ENCODE peak calls at places on chromosome 5, in five cellular contexts. K, E, U, C and M are unnamed samples.

GRCh38 chr5:174518512-174518911 is 205.9 kb upstream of the MSX2 start:
- DNase-seq in U (no peak), K (no peak), E (no peak), C (no peak), M (no peak)

GRCh38 chr5:149749481-149750365 is 19.6 kb downstream of the PPARGC1B start:
- DNase-seq in E (no peak), C (no peak), K (no peak), U (no peak), M (no peak)

GRCh38 chr5:28729067-28729466 is 1690.7 kb upstream of the CDH9 start:
- DNase-seq in K (no peak), E (no peak), C (no peak), U (no peak), M (no peak)

GRCh38 chr5:134101686-134102439 is 12.6 kb upstream of the TCF7 start:
- DNase-seq in K (peak; percentile 77), C (peak; percentile 81), U (peak; percentile 69), E (peak; percentile 96), M (no peak)

GRCh38 chr5:38663276-38663675 is 106.8 kb upstream of the LIFR start:
- DNase-seq in E (no peak), C (no peak), U (no peak), K (no peak), M (no peak)

GRCh38 chr5:58241383-58241782 is 218.5 kb downstream of the PLK2 start:
- DNase-seq in E (no peak), K (no peak), U (no peak), C (no peak), M (no peak)

GRCh38 chr5:14410942-14411258 is 170.7 kb upstream of the OTULINL start:
- DNase-seq in K (no peak), U (no peak), E (no peak), C (no peak), M (no peak)

GRCh38 chr5:4479381-4479780 is 660.7 kb upstream of the ADAMTS16 start:
- DNase-seq in C (no peak), U (no peak), E (no peak), K (no peak), M (no peak)

GRCh38 chr5:131196331-131196730 is 25.6 kb downstream of the LYRM7 start:
- DNase-seq in C (no peak), E (no peak), U (no peak), K (no peak), M (no peak)

GRCh38 chr5:103708601-103709000 is 146.0 kb upstream of the NUDT12 start:
- DNase-seq in U (no peak), K (no peak), C (no peak), E (no peak), M (no peak)

GRCh38 chr5:100903036-100903887 is at the start of gene ST8SIA4:
- DNase-seq in K (peak; percentile 83), E (peak; percentile 95), C (peak; percentile 93), U (peak; percentile 93), M (peak; percentile 93)

GRCh38 chr5:38667499-38667776 is 111.0 kb upstream of the LIFR start:
- DNase-seq in K (no peak), C (no peak), E (no peak), U (no peak), M (no peak)

GRCh38 chr5:95238560-95239325 is 46.2 kb downstream of the MCTP1 start:
- DNase-seq in C (no peak), K (no peak), E (no peak), U (no peak), M (no peak)

GRCh38 chr5:134003957-134004625 is 684 bp downstream of the VDAC1 start:
- DNase-seq in K (peak; percentile 82), E (peak; percentile 68), C (peak; percentile 30), U (peak; percentile 84), M (peak; percentile 92)

GRCh38 chr5:43036856-43037711 is 3.0 kb downstream of the ANXA2R start:
- DNase-seq in C (no peak), K (no peak), U (no peak), E (peak; percentile 72), M (no peak)

GRCh38 chr5:13831236-13831810 is 113.2 kb downstream of the DNAH5 start:
- DNase-seq in K (no peak), U (no peak), E (no peak), C (no peak), M (no peak)

GRCh38 chr5:72388652-72389051 is 68.5 kb downstream of the PTCD2 start:
- DNase-seq in U (no peak), C (no peak), E (no peak), K (no peak), M (peak; percentile 52)

GRCh38 chr5:72015103-72015548 is 92.1 kb upstream of the MAP1B start:
- DNase-seq in K (no peak), C (no peak), E (no peak), U (no peak), M (peak; percentile 68)

GRCh38 chr5:52491829-52492217 is 295.9 kb upstream of the ITGA1 start:
- DNase-seq in E (no peak), K (no peak), C (no peak), U (no peak), M (no peak)

GRCh38 chr5:53211799-53212198 is 102.2 kb upstream of the MOCS2 start:
- DNase-seq in C (no peak), U (no peak), E (no peak), K (no peak), M (no peak)

GRCh38 chr5:142587354-142587965 is 98.4 kb downstream of the FGF1 start:
- DNase-seq in U (no peak), E (peak; percentile 78), K (no peak), C (no peak), M (no peak)

GRCh38 chr5:135694016-135694415 is 115.2 kb upstream of the CXCL14 start:
- DNase-seq in E (peak; percentile 31), C (no peak), U (no peak), K (no peak), M (no peak)

GRCh38 chr5:132313378-132313777 is 19.2 kb downstream of the SLC22A4 start:
- DNase-seq in K (no peak), E (no peak), U (no peak), C (no peak), M (no peak)

GRCh38 chr5:137315534-137316345 is 183.4 kb downstream of the SPOCK1 start:
- DNase-seq in E (peak; percentile 25), U (no peak), K (peak; percentile 71), C (no peak), M (no peak)

GRCh38 chr5:160303690-160304089 is 8.7 kb downstream of the CCNJL start:
- DNase-seq in E (no peak), U (no peak), C (no peak), K (no peak), M (no peak)

GRCh38 chr5:180988592-180988991 is at the start of gene BTNL3:
- DNase-seq in E (no peak), C (no peak), U (no peak), K (no peak), M (no peak)

GRCh38 chr5:159915913-159916840 is at the start of gene ADRA1B:
- DNase-seq in C (peak; percentile 20), E (peak; percentile 89), U (peak; percentile 76), K (peak; percentile 85), M (peak; percentile 94)

GRCh38 chr5:115313052-115313451 is 16.6 kb upstream of the CCDC112 start:
- DNase-seq in K (no peak), U (no peak), E (no peak), C (no peak), M (no peak)

GRCh38 chr5:24110019-24110615 is 534.7 kb downstream of the CDH10 start:
- DNase-seq in C (no peak), U (no peak), K (no peak), E (no peak), M (no peak)

GRCh38 chr5:149667084-149667826 is 62.9 kb upstream of the PPARGC1B start:
- DNase-seq in U (no peak), C (no peak), E (peak; percentile 78), K (no peak), M (peak; percentile 38)

GRCh38 chr5:151239237-151239861 is 13.6 kb upstream of the GM2A start:
- DNase-seq in K (peak; percentile 93), C (peak; percentile 62), U (peak; percentile 88), E (peak; percentile 85), M (peak; percentile 94)

GRCh38 chr5:52674815-52675545 is 112.7 kb upstream of the ITGA1 start:
- DNase-seq in C (no peak), U (no peak), E (no peak), K (no peak), M (no peak)

DNA sequence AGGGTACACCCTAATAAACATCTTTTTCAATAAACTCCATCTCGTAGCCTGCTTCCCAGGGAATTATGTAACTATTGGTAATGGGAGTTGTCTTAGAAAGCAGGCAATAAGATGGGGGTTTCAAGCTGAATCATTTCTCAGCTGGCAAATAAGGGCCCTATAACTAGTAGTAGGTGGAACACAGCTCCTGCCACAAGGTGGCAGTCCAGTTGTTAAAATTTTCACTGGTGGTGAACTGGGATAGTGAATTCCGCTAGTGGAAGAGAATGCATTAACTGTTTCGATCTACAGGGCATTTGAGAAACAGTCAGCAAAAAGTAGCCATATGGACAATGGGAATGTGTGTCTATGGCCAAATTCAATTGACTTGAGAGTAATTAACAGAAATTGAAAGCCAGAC is 27.7 kb downstream of the PCDHB15 start:
- DNase-seq in C (no peak), K (no peak), E (peak; percentile 66), U (no peak), M (no peak)
- H3K9me3 ChIP-seq in C (peaks cover 20% of the 10 kb centered on the region), K (peaks cover 11% of the 10 kb centered on the region), E (peaks cover 50% of the 10 kb centered on the region), U (peaks cover 98% of the 10 kb centered on the region), M (peaks cover 29% of the 10 kb centered on the region)

GRCh38 chr5:153516503-153516902 is 26.0 kb downstream of the GRIA1 start:
- DNase-seq in U (no peak), K (no peak), E (no peak), C (no peak), M (no peak)

GRCh38 chr5:153515269-153515668 is 24.8 kb downstream of the GRIA1 start:
- DNase-seq in E (no peak), C (no peak), K (no peak), U (no peak), M (no peak)

GRCh38 chr5:153511632-153512031 is 21.2 kb downstream of the GRIA1 start:
- DNase-seq in K (no peak), E (no peak), C (no peak), U (no peak), M (no peak)

GRCh38 chr5:153517105-153517700 is 26.7 kb downstream of the GRIA1 start:
- DNase-seq in U (no peak), E (peak; percentile 55), K (no peak), C (no peak), M (no peak)

GRCh38 chr5:153513171-153513570 is 22.7 kb downstream of the GRIA1 start:
- DNase-seq in C (no peak), E (no peak), U (no peak), K (no peak), M (no peak)
- H3K4me3 ChIP-seq in C (no peak overlapping the region), E (no peak overlapping the region), U (no peak overlapping the region), K (no peak overlapping the region), M (no peak overlapping the region)

GRCh38 chr5:157383151-157383810 is 76.7 kb upstream of the NIPAL4 start:
- DNase-seq in E (peak; percentile 17), U (no peak), C (no peak), K (no peak), M (no peak)
- H3K27ac ChIP-seq in E (no peak overlapping the region), U (no peak overlapping the region), C (no peak overlapping the region), K (peak overlapping the region; percentile 88), M (peak overlapping the region; percentile 99)

DNA sequence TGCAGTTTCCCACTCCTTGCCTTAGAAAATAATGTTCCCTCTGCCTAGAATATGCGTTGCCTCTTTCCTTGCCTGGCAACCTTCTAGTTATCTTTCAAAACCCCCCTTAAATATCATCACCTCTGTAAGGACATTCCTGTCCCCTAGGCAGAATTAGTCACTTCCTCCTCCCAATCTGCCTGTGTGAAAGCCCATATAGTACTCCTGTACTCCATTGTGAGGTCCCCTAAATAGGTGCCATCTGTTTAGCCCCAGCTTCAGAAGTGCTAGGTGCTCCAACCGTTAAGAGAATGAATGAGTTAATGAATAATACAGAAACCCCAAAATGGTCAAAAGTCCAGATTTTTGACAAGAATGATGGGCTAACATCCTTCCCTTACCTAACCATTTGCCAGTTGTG is 181.4 kb downstream of the GDNF start:
- DNase-seq in E (no peak), U (no peak), C (no peak), K (no peak), M (no peak)
- H3K9me3 ChIP-seq in E (peaks cover 3% of the 10 kb centered on the region), U (no peaks in the 10 kb centered on the region), C (no peaks in the 10 kb centered on the region), K (no peaks in the 10 kb centered on the region), M (no peaks in the 10 kb centered on the region)